ENCODE peak calls at places on chromosomes 16 and 17, in four cellular contexts. One of them, this sample, is unnamed.
A peak's percentile ranks its signal among the peaks of the same experiment; 100 is the strongest.

GRCh38 chr16:89827383-89828198 is 684 bp upstream of the SPIRE2 start:
- DNase-seq in Peyer's patch: peak; percentile 65
- DNase-seq in astrocyte of the spinal cord: peak; percentile 51
- DNase-seq in A549: peak; percentile 85
- DNase-seq in this sample: peak; percentile 74

GRCh38 chr17:49108318-49108717 is 24.3 kb upstream of the B4GALNT2 start:
- DNase-seq in Peyer's patch: no peak
- DNase-seq in astrocyte of the spinal cord: peak; percentile 88
- DNase-seq in A549: peak; percentile 72
- DNase-seq in this sample: no peak

GRCh38 chr16:89173629-89173921 is 2.0 kb downstream of the CDH15 start:
- DNase-seq in Peyer's patch: no peak
- DNase-seq in astrocyte of the spinal cord: no peak
- DNase-seq in A549: no peak
- DNase-seq in this sample: no peak

GRCh38 chr17:14737984-14738651 is 437.2 kb downstream of the HS3ST3B1 start:
- DNase-seq in Peyer's patch: peak; percentile 57
- DNase-seq in astrocyte of the spinal cord: peak; percentile 92
- DNase-seq in A549: peak; percentile 99
- DNase-seq in this sample: no peak

GRCh38 chr16:21172650-21173049 is 14.2 kb downstream of the LDAF1 start:
- DNase-seq in Peyer's patch: no peak
- DNase-seq in astrocyte of the spinal cord: no peak
- DNase-seq in A549: no peak
- DNase-seq in this sample: no peak

GRCh38 chr17:78472035-78472905 is 93.8 kb downstream of the PGS1 start:
- DNase-seq in Peyer's patch: no peak
- DNase-seq in astrocyte of the spinal cord: no peak
- DNase-seq in A549: no peak
- DNase-seq in this sample: no peak

GRCh38 chr17:80217703-80218362 is 2.3 kb downstream of the SGSH start:
- DNase-seq in Peyer's patch: no peak
- DNase-seq in astrocyte of the spinal cord: no peak
- DNase-seq in A549: no peak
- DNase-seq in this sample: peak; percentile 40

GRCh38 chr16:67967183-67967955 is 1.1 kb downstream of the SLC12A4 start:
- DNase-seq in Peyer's patch: no peak
- DNase-seq in astrocyte of the spinal cord: no peak
- DNase-seq in A549: no peak
- DNase-seq in this sample: no peak

GRCh38 chr17:40038882-40039513 is 15.2 kb downstream of the MED24 start:
- DNase-seq in Peyer's patch: peak; percentile 69
- DNase-seq in astrocyte of the spinal cord: peak; percentile 92
- DNase-seq in A549: peak; percentile 68
- DNase-seq in this sample: peak; percentile 59

GRCh38 chr16:73151225-73151624 is 103.3 kb upstream of the ZFHX3 start:
- DNase-seq in Peyer's patch: no peak
- DNase-seq in astrocyte of the spinal cord: no peak
- DNase-seq in A549: no peak
- DNase-seq in this sample: no peak

GRCh38 chr16:89117975-89118289 is 24.3 kb downstream of the ACSF3 start:
- DNase-seq in Peyer's patch: peak; percentile 44
- DNase-seq in astrocyte of the spinal cord: no peak
- DNase-seq in A549: no peak
- DNase-seq in this sample: no peak

GRCh38 chr16:68961778-68962402 is 118.6 kb downstream of the TANGO6 start:
- DNase-seq in Peyer's patch: no peak
- DNase-seq in astrocyte of the spinal cord: no peak
- DNase-seq in A549: no peak
- DNase-seq in this sample: no peak

GRCh38 chr17:47862621-47863440 is 11.9 kb upstream of the SP6 start:
- DNase-seq in Peyer's patch: peak; percentile 66
- DNase-seq in astrocyte of the spinal cord: peak; percentile 57
- DNase-seq in A549: peak; percentile 87
- DNase-seq in this sample: no peak

GRCh38 chr16:51716195-51716594 is 565.1 kb upstream of the SALL1 start:
- DNase-seq in Peyer's patch: no peak
- DNase-seq in astrocyte of the spinal cord: no peak
- DNase-seq in A549: no peak
- DNase-seq in this sample: no peak

GRCh38 chr16:50246299-50247122 is 19.8 kb upstream of the ADCY7 start:
- DNase-seq in Peyer's patch: no peak
- DNase-seq in astrocyte of the spinal cord: no peak
- DNase-seq in A549: no peak
- DNase-seq in this sample: no peak

GRCh38 chr16:27724491-27724878 is 174.5 kb downstream of the KATNIP start:
- DNase-seq in Peyer's patch: no peak
- DNase-seq in astrocyte of the spinal cord: no peak
- DNase-seq in A549: no peak
- DNase-seq in this sample: no peak

GRCh38 chr17:20009302-20010098 is at the start of gene SPECC1:
- DNase-seq in Peyer's patch: peak; percentile 93
- DNase-seq in astrocyte of the spinal cord: peak; percentile 63
- DNase-seq in A549: peak; percentile 87
- DNase-seq in this sample: peak; percentile 81

GRCh38 chr17:17058304-17058703 is 16.0 kb downstream of the MPRIP start:
- DNase-seq in Peyer's patch: peak; percentile 29
- DNase-seq in astrocyte of the spinal cord: no peak
- DNase-seq in A549: no peak
- DNase-seq in this sample: no peak

GRCh38 chr17:2713881-2714280 is 2.3 kb upstream of the CLUH start:
- DNase-seq in Peyer's patch: no peak
- DNase-seq in astrocyte of the spinal cord: no peak
- DNase-seq in A549: no peak
- DNase-seq in this sample: no peak

GRCh38 chr16:263182-263774 is 12.5 kb downstream of the RGS11 start:
- DNase-seq in Peyer's patch: no peak
- DNase-seq in astrocyte of the spinal cord: no peak
- DNase-seq in A549: no peak
- DNase-seq in this sample: no peak

GRCh38 chr17:32310927-32311568 is 30.9 kb downstream of the C17orf75 start:
- DNase-seq in Peyer's patch: no peak
- DNase-seq in astrocyte of the spinal cord: no peak
- DNase-seq in A549: no peak
- DNase-seq in this sample: no peak

GRCh38 chr17:78412403-78412802 is 34.0 kb downstream of the PGS1 start:
- DNase-seq in Peyer's patch: no peak
- DNase-seq in astrocyte of the spinal cord: peak; percentile 20
- DNase-seq in A549: peak; percentile 51
- DNase-seq in this sample: peak; percentile 28

GRCh38 chr16:35295856-35296255 is 1836.4 kb downstream of the TP53TG3F start:
- DNase-seq in Peyer's patch: no peak
- DNase-seq in astrocyte of the spinal cord: no peak
- DNase-seq in A549: no peak
- DNase-seq in this sample: no peak

GRCh38 chr16:87681990-87682570 is 79.8 kb downstream of the JPH3 start:
- DNase-seq in Peyer's patch: no peak
- DNase-seq in astrocyte of the spinal cord: peak; percentile 54
- DNase-seq in A549: peak; percentile 48
- DNase-seq in this sample: peak; percentile 12

GRCh38 chr17:40854175-40854814 is 12.7 kb downstream of the KRT12 start:
- DNase-seq in Peyer's patch: no peak
- DNase-seq in astrocyte of the spinal cord: peak; percentile 83
- DNase-seq in A549: peak; percentile 84
- DNase-seq in this sample: no peak

GRCh38 chr17:63689479-63689878 is 10.4 kb downstream of the LIMD2 start:
- DNase-seq in Peyer's patch: no peak
- DNase-seq in astrocyte of the spinal cord: no peak
- DNase-seq in A549: no peak
- DNase-seq in this sample: no peak

GRCh38 chr17:63686138-63686685 is 13.7 kb downstream of the LIMD2 start:
- DNase-seq in Peyer's patch: no peak
- DNase-seq in astrocyte of the spinal cord: no peak
- DNase-seq in A549: no peak
- DNase-seq in this sample: no peak

GRCh38 chr17:63685021-63685420 is 14.9 kb downstream of the LIMD2 start:
- DNase-seq in Peyer's patch: no peak
- DNase-seq in astrocyte of the spinal cord: no peak
- DNase-seq in A549: no peak
- DNase-seq in this sample: no peak

GRCh38 chr17:63685578-63685977 is 14.3 kb downstream of the LIMD2 start:
- DNase-seq in Peyer's patch: no peak
- DNase-seq in astrocyte of the spinal cord: no peak
- DNase-seq in A549: no peak
- DNase-seq in this sample: no peak

DNA sequence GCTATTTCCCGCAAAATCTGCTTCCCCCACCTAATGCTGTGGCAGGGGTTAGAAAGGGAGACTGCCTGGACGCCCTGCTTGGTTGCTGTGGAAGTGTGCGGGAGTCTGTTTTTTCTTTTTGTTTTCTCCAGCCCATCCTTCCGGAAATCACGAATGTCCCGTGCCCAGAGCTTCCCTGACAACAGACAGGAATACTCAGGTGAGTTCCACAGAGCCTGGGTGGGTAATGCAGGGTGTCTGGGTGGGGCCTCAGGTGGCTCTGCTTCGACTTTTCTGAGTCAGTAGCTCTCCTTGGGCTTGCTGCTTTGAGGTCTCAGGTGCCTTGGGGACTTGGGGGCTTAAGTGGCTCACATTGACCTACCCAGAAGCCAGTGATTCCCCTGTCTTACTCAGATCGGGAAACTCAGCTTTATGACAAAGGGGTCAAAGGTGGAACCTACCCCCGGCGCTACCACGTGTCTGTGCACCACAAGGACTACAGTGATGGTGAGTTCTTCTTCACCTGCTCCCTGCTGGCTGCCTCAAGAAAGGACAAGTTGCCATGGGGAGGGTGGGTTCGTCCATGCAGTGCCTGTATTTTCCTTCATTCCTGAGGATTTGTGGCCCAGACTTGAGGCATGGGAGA is 11.4 kb downstream of the LIMD2 start:
- DNase-seq in Peyer's patch: no peak
- DNase-seq in astrocyte of the spinal cord: no peak
- DNase-seq in A549: no peak
- DNase-seq in this sample: no peak
- TF ChIP-seq CTCF in Peyer's patch: no peak
- TF ChIP-seq CTCF in astrocyte of the spinal cord: no peak
- TF ChIP-seq CTCF in A549: no peak
- TF ChIP-seq CTCF in this sample: no peak

GRCh38 chr17:82029990-82030469 is 1.4 kb upstream of the RAC3 start:
- DNase-seq in Peyer's patch: no peak
- DNase-seq in astrocyte of the spinal cord: no peak
- DNase-seq in A549: no peak
- DNase-seq in this sample: no peak
- H3K4me3 ChIP-seq in Peyer's patch: no peak overlapping the region
- H3K4me3 ChIP-seq in astrocyte of the spinal cord: no peak overlapping the region
- H3K4me3 ChIP-seq in A549: no peak overlapping the region
- H3K4me3 ChIP-seq in this sample: no peak overlapping the region

GRCh38 chr16:29873319-29873718 is 10.3 kb upstream of the CDIPT start:
- DNase-seq in Peyer's patch: no peak
- DNase-seq in astrocyte of the spinal cord: no peak
- DNase-seq in A549: no peak
- DNase-seq in this sample: no peak
- TF ChIP-seq CTCF in Peyer's patch: no peak
- TF ChIP-seq CTCF in astrocyte of the spinal cord: no peak
- TF ChIP-seq CTCF in A549: no peak
- TF ChIP-seq CTCF in this sample: no peak

GRCh38 chr16:57281791-57282190 is 2.7 kb downstream of the PLLP start:
- DNase-seq in Peyer's patch: no peak
- DNase-seq in astrocyte of the spinal cord: no peak
- DNase-seq in A549: no peak
- DNase-seq in this sample: no peak

GRCh38 chr16:57284206-57284951 is at the start of gene PLLP:
- DNase-seq in Peyer's patch: peak; percentile 73
- DNase-seq in astrocyte of the spinal cord: no peak
- DNase-seq in A549: peak; percentile 53
- DNase-seq in this sample: peak; percentile 79

GRCh38 chr16:57283214-57283955 is 1.1 kb downstream of the PLLP start:
- DNase-seq in Peyer's patch: peak; percentile 68
- DNase-seq in astrocyte of the spinal cord: no peak
- DNase-seq in A549: no peak
- DNase-seq in this sample: no peak

GRCh38 chr16:57283956-57284205 is 591 bp downstream of the PLLP start:
- DNase-seq in Peyer's patch: no peak
- DNase-seq in astrocyte of the spinal cord: no peak
- DNase-seq in A549: no peak
- DNase-seq in this sample: no peak

DNA sequence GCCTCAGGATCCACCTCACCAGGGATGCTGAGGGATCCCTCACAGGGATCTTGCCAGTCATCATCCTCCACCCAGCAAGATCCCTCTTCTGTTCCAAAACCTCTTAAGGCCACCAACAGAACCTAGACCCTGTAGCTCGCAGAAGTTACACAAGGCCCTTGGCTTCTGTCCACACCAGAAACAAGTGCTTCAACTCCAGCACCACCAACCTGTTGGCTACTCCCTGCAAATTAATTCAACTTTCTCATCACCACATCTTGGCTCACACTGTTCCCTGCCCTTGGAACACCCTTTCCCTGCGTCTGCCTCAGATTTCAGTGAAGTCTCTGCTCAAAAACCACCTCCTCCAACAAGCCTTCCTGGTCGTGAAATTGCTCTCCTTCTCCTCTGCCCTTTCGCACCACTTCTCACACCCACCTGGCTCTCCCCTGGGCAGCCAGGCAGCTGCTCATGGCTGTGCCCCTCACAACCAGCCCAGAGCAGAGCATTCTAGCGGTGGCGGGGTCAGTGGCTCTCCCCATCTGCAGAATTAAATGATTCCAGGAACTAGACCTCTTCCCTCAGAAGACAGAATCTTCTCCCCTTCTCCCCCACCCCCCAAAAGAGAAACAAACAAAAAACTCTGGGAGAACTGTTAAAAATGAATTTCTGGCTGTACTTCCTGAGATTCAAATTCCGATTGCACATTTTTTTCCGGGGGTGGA is 1.8 kb downstream of the PLLP start:
- DNase-seq in Peyer's patch: no peak
- DNase-seq in astrocyte of the spinal cord: no peak
- DNase-seq in A549: no peak
- DNase-seq in this sample: no peak
- H3K4me3 ChIP-seq in Peyer's patch: peak overlapping the region; percentile 64
- H3K4me3 ChIP-seq in astrocyte of the spinal cord: no peak overlapping the region
- H3K4me3 ChIP-seq in A549: no peak overlapping the region
- H3K4me3 ChIP-seq in this sample: no peak overlapping the region

GRCh38 chr17:75498726-75499213 is 16.6 kb downstream of the CASKIN2 start:
- DNase-seq in Peyer's patch: no peak
- DNase-seq in astrocyte of the spinal cord: no peak
- DNase-seq in A549: peak; percentile 44
- DNase-seq in this sample: no peak
- TF ChIP-seq CTCF in Peyer's patch: no peak
- TF ChIP-seq CTCF in astrocyte of the spinal cord: no peak
- TF ChIP-seq CTCF in A549: no peak
- TF ChIP-seq CTCF in this sample: no peak